ENCODE peak calls at places on chromosomes 12 and 14, in eight cellular contexts. J is ACHN; C is HFF-Myc; P is psoas muscle; O is CD8-positive, alpha-beta T cell; F is cardiac muscle cell; Q is ureter; K is Daoy. H is an unnamed sample.
A peak's percentile ranks its signal among the peaks of the same experiment; 100 is the strongest.

GRCh38 chr12:121781751-121782615 is 11.5 kb downstream of the RHOF start:
- DNase-seq in J (no peak), C (no peak), P (no peak), O (no peak), F (no peak), Q (no peak), K (peak; percentile 63), H (peak; percentile 52)

GRCh38 chr12:3596703-3597472 is 105.9 kb downstream of the PRMT8 start:
- DNase-seq in J (no peak), C (no peak), P (no peak), O (no peak), F (no peak), Q (no peak), K (no peak), H (no peak)

GRCh38 chr12:89470741-89471504 is 53.7 kb downstream of the GALNT4 start:
- DNase-seq in J (peak; percentile 76), C (no peak), P (no peak), O (no peak), F (peak; percentile 77), Q (no peak), K (peak; percentile 18), H (peak; percentile 18)

GRCh38 chr12:98736352-98737326 is 91.5 kb downstream of the APAF1 start:
- DNase-seq in J (no peak), C (no peak), P (no peak), O (no peak), F (no peak), Q (no peak), K (no peak), H (no peak)

GRCh38 chr12:118098911-118099671 is 4.7 kb downstream of the VSIG10 start:
- DNase-seq in J (no peak), C (no peak), P (no peak), O (no peak), F (no peak), Q (no peak), K (no peak), H (no peak)

GRCh38 chr12:117818400-117818799 is 150.4 kb downstream of the KSR2 start:
- DNase-seq in J (no peak), C (no peak), P (no peak), O (no peak), F (no peak), Q (no peak), K (no peak), H (no peak)

GRCh38 chr12:124013073-124013472 is 40.1 kb downstream of the ZNF664 start:
- DNase-seq in J (no peak), C (no peak), P (no peak), O (no peak), F (no peak), Q (no peak), K (no peak), H (no peak)

GRCh38 chr12:108634225-108634795 is 616 bp upstream of the SELPLG start:
- DNase-seq in J (no peak), C (no peak), P (no peak), O (peak; percentile 42), F (no peak), Q (no peak), K (no peak), H (peak; percentile 40)

GRCh38 chr12:112116232-112117060 is 7.9 kb upstream of the NAA25 start:
- DNase-seq in J (peak; percentile 76), C (no peak), P (peak; percentile 82), O (no peak), F (peak; percentile 95), Q (peak; percentile 33), K (peak; percentile 77), H (peak; percentile 16)

GRCh38 chr14:100782516-100783320 is 43.2 kb upstream of the MEG3 start:
- DNase-seq in J (no peak), C (no peak), P (peak; percentile 25), O (no peak), F (no peak), Q (no peak), K (no peak), H (no peak)

GRCh38 chr12:98939350-98939749 is 294.3 kb downstream of the APAF1 start:
- DNase-seq in J (peak; percentile 52), C (peak; percentile 2), P (no peak), O (no peak), F (peak; percentile 51), Q (no peak), K (peak; percentile 58), H (no peak)

GRCh38 chr12:112973712-112974305 is 4.5 kb upstream of the OAS2 start:
- DNase-seq in J (no peak), C (no peak), P (no peak), O (no peak), F (no peak), Q (no peak), K (no peak), H (no peak)

GRCh38 chr14:98144964-98145363 is 1127.0 kb downstream of the BCL11B start:
- DNase-seq in J (no peak), C (no peak), P (no peak), O (no peak), F (no peak), Q (no peak), K (peak; percentile 62), H (no peak)